ENCODE peak calls at places on chromosomes 7 and 10, in nine cellular contexts. Z is stimulated activated CD4-positive, alpha-beta T cell treated with anti-CD3 and anti-CD28 coated beads, Interleukin-2, amount 100 ng/mL, for 24 hours; O is fibroblast of lung; T is GM23248; D is CD8-positive, alpha-beta memory T cell; M is left ventricle myocardium superior; P is M059J; F is NCI-H187; A is RPMI8226. C is an unnamed sample.

GRCh38 chr10:69807696-69808095 is 6.0 kb downstream of the COL13A1 start:
- DNase-seq in Z (no peak), O (peak), T (peak), D (no peak), M (no peak), P (peak), F (no peak), A (no peak), C (peak)

GRCh38 chr7:95250591-95250990 is 73.7 kb downstream of the PON1 start:
- DNase-seq in Z (no peak), O (no peak), T (no peak), D (no peak), M (no peak), P (no peak), F (no peak), A (no peak), C (no peak)

GRCh38 chr10:4526426-4526825 is 299.6 kb upstream of the AKR1E2 start:
- DNase-seq in Z (no peak), O (no peak), T (peak), D (no peak), M (no peak), P (no peak), F (no peak), A (no peak), C (no peak)

GRCh38 chr7:1501487-1502270 is 2.5 kb downstream of the INTS1 start:
- DNase-seq in Z (no peak), O (no peak), T (no peak), D (no peak), M (no peak), P (no peak), F (no peak), A (no peak), C (no peak)

GRCh38 chr7:21947056-21947455 is 1.4 kb upstream of the CDCA7L start:
- DNase-seq in Z (no peak), O (no peak), T (no peak), D (no peak), M (no peak), P (no peak), F (no peak), A (no peak), C (no peak)

GRCh38 chr10:51683031-51683830 is 16.2 kb downstream of the CSTF2T start:
- DNase-seq in Z (no peak), O (peak), T (peak), D (no peak), M (peak), P (peak), F (no peak), A (no peak), C (peak)

GRCh38 chr10:69840773-69841172 is 39.1 kb downstream of the COL13A1 start:
- DNase-seq in Z (no peak), O (no peak), T (no peak), D (no peak), M (no peak), P (no peak), F (no peak), A (no peak), C (no peak)

GRCh38 chr10:72257051-72257892 is 16.5 kb upstream of the DDIT4 start:
- DNase-seq in Z (no peak), O (no peak), T (no peak), D (no peak), M (no peak), P (no peak), F (no peak), A (peak), C (no peak)

GRCh38 chr7:32023353-32023752 is 46.9 kb downstream of the PDE1C start:
- DNase-seq in Z (no peak), O (peak), T (peak), D (no peak), M (no peak), P (peak), F (no peak), A (no peak), C (peak)

GRCh38 chr10:132392811-132393694 is 3.9 kb upstream of the PWWP2B start:
- DNase-seq in Z (no peak), O (peak), T (peak), D (no peak), M (peak), P (peak), F (no peak), A (no peak), C (peak)

GRCh38 chr7:45069444-45070253 is 19.1 kb downstream of the NACAD start:
- DNase-seq in Z (no peak), O (no peak), T (no peak), D (no peak), M (no peak), P (no peak), F (no peak), A (no peak), C (no peak)

GRCh38 chr10:1202343-1202742 is 146.2 kb downstream of the WDR37 start:
- DNase-seq in Z (no peak), O (no peak), T (no peak), D (no peak), M (no peak), P (peak), F (no peak), A (no peak), C (no peak)

GRCh38 chr7:29105191-29105590 is 41.1 kb downstream of the CPVL start:
- DNase-seq in Z (no peak), O (no peak), T (no peak), D (no peak), M (no peak), P (peak), F (no peak), A (no peak), C (no peak)

GRCh38 chr10:43897765-43898419 is 249.2 kb upstream of the ZNF32 start:
- DNase-seq in Z (no peak), O (no peak), T (no peak), D (no peak), M (no peak), P (no peak), F (no peak), A (no peak), C (no peak)

GRCh38 chr10:44935201-44935960 is 24.2 kb upstream of the RASSF4 start:
- DNase-seq in Z (no peak), O (peak), T (peak), D (no peak), M (peak), P (peak), F (no peak), A (no peak), C (peak)

GRCh38 chr7:22782616-22783232 is 39.9 kb downstream of the TOMM7 start:
- DNase-seq in Z (peak), O (peak), T (peak), D (peak), M (peak), P (peak), F (no peak), A (peak), C (peak)

GRCh38 chr7:141999219-141999618 is 3.5 kb downstream of the MGAM start:
- DNase-seq in Z (no peak), O (no peak), T (no peak), D (no peak), M (no peak), P (no peak), F (no peak), A (no peak), C (no peak)

GRCh38 chr10:33860994-33861393 is 526.5 kb upstream of the NRP1 start:
- DNase-seq in Z (no peak), O (no peak), T (no peak), D (no peak), M (no peak), P (no peak), F (no peak), A (no peak), C (no peak)

GRCh38 chr7:44148961-44149550 is 7.9 kb upstream of the MYL7 start:
- DNase-seq in Z (no peak), O (no peak), T (no peak), D (no peak), M (no peak), P (no peak), F (no peak), A (no peak), C (no peak)

GRCh38 chr7:139950881-139951525 is 111.7 kb downstream of the PARP12 start:
- DNase-seq in Z (no peak), O (no peak), T (no peak), D (no peak), M (no peak), P (no peak), F (no peak), A (no peak), C (no peak)

GRCh38 chr7:9680713-9681112 is 1247.3 kb downstream of the NXPH1 start:
- DNase-seq in Z (no peak), O (no peak), T (no peak), D (no peak), M (no peak), P (no peak), F (no peak), A (no peak), C (no peak)